ENCODE peak calls at places on chromosomes 7 and 10, in eight cellular contexts. T is heart left ventricle, J is tibial nerve, Z is Peyer's patch, F is GM12892, S is stomach, B is H1, H is endothelial cell of umbilical vein. L is an unnamed sample.

GRCh38 chr10:46268076-46268881 is 18.5 kb upstream of the ANTXRL start:
- DNase-seq in B (no peak), H (no peak), S (peak; percentile 24), J (no peak), T (peak; percentile 12), Z (peak; percentile 94), F (no peak), L (no peak)

GRCh38 chr10:7475954-7476353 is 65.1 kb upstream of the SFMBT2 start:
- DNase-seq in J (no peak), Z (no peak), T (no peak), S (no peak), F (no peak), B (no peak), H (no peak), L (no peak)

GRCh38 chr7:77940647-77941046 is 142.1 kb downstream of the PHTF2 start:
- DNase-seq in F (no peak), B (no peak), H (peak; percentile 47), S (no peak), T (no peak), Z (no peak), J (peak; percentile 27), L (peak; percentile 46)

GRCh38 chr7:150948791-150949251 is 29.3 kb downstream of the KCNH2 start:
- DNase-seq in J (no peak), T (peak; percentile 13), H (no peak), F (no peak), B (no peak), Z (no peak), S (no peak), L (no peak)

GRCh38 chr7:106060394-106060920 is 51.7 kb downstream of the SYPL1 start:
- DNase-seq in F (no peak), H (no peak), T (no peak), S (no peak), Z (no peak), B (no peak), J (no peak), L (no peak)

GRCh38 chr10:14010083-14010551 is 320.6 kb downstream of the FRMD4A start:
- DNase-seq in F (no peak), H (peak; percentile 63), S (no peak), B (no peak), T (peak; percentile 32), J (no peak), Z (no peak), L (no peak)

GRCh38 chr10:47137311-47137851 is 162.6 kb upstream of the GDF10 start:
- DNase-seq in J (no peak), H (no peak), F (no peak), B (no peak), Z (no peak), T (no peak), S (no peak), L (no peak)

GRCh38 chr7:40586197-40586596 is 451.4 kb downstream of the SUGCT start:
- DNase-seq in F (no peak), H (peak; percentile 31), T (no peak), S (no peak), J (no peak), Z (no peak), B (no peak), L (no peak)

GRCh38 chr10:30313579-30314376 is 35.3 kb downstream of the MTPAP start:
- DNase-seq in J (no peak), B (no peak), H (no peak), Z (no peak), S (no peak), T (no peak), F (no peak), L (no peak)

GRCh38 chr7:22082886-22083710 is 137.4 kb upstream of the CDCA7L start:
- DNase-seq in J (peak; percentile 92), S (peak; percentile 88), B (peak; percentile 100), H (peak; percentile 86), F (peak; percentile 75), Z (peak; percentile 82), T (peak; percentile 90), L (peak; percentile 64)
- TF ChIP-seq POLR2A in J (no peak), S (no peak), B (no peak), H (peak; percentile 69), F (no peak), Z (no peak), T (no peak), L (no peak)

GRCh38 chr7:116953372-116953726 is at the start of gene ST7:
- DNase-seq in F (peak; percentile 31), J (peak; percentile 43), Z (peak; percentile 48), H (peak; percentile 73), S (peak; percentile 63), B (peak; percentile 73), T (no peak), L (peak; percentile 92)

GRCh38 chr7:116952640-116953371 is 495 bp upstream of the ST7 start:
- DNase-seq in S (peak; percentile 73), H (peak; percentile 71), F (no peak), Z (peak; percentile 61), J (peak; percentile 56), T (peak; percentile 59), B (peak; percentile 67), L (peak; percentile 82)

GRCh38 chr7:116950889-116951351 is 2.4 kb upstream of the ST7 start:
- DNase-seq in B (no peak), Z (no peak), S (no peak), H (no peak), F (no peak), T (no peak), J (no peak), L (peak; percentile 75)

GRCh38 chr7:116949941-116950801 is 3.1 kb upstream of the ST7 start:
- DNase-seq in S (no peak), B (no peak), F (no peak), T (no peak), H (no peak), J (no peak), Z (no peak), L (peak; percentile 89)

DNA sequence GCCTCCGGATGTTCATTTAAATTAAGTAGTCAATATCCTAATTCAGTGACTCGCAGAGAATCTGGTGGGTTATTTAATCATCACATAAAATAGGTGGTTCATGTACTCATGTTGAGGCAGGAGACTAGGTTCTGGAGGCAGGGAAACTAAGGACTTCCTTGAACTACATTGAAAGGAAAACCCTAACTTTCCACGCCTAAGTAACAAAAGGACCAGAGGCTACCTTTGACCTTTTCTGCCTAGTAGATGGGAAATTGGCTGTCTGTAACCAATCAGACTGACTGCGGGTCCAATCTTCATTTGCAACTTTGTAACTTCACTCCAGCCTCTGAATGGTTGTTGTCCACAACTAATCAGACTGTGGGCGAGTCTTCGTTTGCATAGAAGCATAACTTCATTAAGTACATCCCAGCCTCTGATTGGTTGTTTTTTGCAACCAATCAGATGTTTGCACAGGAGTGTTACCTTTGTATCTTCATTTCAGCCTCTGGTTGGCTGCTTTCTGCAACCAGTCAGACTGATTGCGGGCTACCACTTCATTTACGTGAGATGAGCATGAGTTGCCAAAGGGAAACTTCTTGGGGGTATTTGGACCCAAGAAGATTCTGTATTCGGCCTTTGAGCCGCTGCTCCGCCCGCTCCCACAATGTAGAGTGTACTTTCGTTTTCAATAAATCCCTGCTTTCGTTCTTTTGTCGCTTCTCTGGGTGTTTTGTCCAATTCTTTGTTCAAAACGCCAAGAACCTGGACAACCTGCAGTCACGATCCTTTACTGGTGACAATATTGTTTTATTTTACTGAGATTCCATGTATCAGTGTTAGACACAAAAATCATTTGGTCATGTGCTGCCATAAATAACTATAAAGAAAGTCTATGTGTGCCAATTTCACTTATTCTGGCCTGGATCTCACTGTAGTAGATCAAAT is 1.7 kb upstream of the ST7 start:
- DNase-seq in J (no peak), T (no peak), H (no peak), S (no peak), B (no peak), Z (no peak), F (no peak), L (peak; percentile 56)
- TF ChIP-seq POLR2A in J (no peak), T (no peak), H (no peak), S (no peak), B (no peak), Z (no peak), F (no peak), L (no peak)

GRCh38 chr10:96587255-96588059 is 645 bp upstream of the TM9SF3 start:
- DNase-seq in S (peak; percentile 66), Z (peak; percentile 53), B (no peak), J (peak; percentile 53), H (peak; percentile 83), F (no peak), T (no peak), L (peak; percentile 89)

GRCh38 chr10:96585726-96586418 is 940 bp downstream of the TM9SF3 start:
- DNase-seq in S (no peak), Z (no peak), B (no peak), H (peak; percentile 41), J (no peak), T (no peak), F (no peak), L (peak; percentile 70)

GRCh38 chr10:96588601-96589419 is 2.0 kb upstream of the TM9SF3 start:
- DNase-seq in H (no peak), S (no peak), T (no peak), F (no peak), Z (no peak), B (no peak), J (no peak), L (no peak)

GRCh38 chr10:96586419-96587254 is at the start of gene TM9SF3:
- DNase-seq in F (peak; percentile 75), B (peak; percentile 86), S (peak; percentile 95), Z (peak; percentile 91), T (peak; percentile 95), J (peak; percentile 89), H (peak; percentile 84), L (peak; percentile 94)

DNA sequence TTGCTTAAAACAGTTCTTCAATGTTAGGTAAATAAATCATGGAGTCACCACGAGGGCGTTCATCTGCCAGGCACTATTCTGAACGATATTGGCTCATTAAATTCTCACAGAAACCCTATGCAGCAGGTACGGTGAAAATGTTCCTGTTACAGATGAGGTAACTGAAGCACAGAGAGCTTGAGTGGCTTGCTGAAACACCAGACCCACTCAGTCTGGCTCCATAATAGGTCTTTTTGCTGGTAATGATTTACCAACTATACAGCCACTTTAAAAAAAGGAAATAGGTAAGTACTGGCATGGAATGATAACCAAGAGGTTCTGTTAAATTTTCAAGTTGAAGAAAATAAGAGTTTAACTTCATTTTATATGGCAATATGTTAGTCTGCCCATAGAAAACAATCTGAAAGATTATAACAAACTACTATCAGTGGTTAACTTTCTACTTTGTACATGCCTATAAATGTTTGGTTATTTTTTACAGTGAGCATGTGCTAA is 1.3 kb upstream of the TM9SF3 start:
- DNase-seq in J (no peak), T (no peak), S (no peak), Z (no peak), F (no peak), H (no peak), B (no peak), L (no peak)
- TF ChIP-seq POLR2A in J (no peak), T (no peak), S (no peak), Z (no peak), F (no peak), H (no peak), B (no peak), L (no peak)

DNA sequence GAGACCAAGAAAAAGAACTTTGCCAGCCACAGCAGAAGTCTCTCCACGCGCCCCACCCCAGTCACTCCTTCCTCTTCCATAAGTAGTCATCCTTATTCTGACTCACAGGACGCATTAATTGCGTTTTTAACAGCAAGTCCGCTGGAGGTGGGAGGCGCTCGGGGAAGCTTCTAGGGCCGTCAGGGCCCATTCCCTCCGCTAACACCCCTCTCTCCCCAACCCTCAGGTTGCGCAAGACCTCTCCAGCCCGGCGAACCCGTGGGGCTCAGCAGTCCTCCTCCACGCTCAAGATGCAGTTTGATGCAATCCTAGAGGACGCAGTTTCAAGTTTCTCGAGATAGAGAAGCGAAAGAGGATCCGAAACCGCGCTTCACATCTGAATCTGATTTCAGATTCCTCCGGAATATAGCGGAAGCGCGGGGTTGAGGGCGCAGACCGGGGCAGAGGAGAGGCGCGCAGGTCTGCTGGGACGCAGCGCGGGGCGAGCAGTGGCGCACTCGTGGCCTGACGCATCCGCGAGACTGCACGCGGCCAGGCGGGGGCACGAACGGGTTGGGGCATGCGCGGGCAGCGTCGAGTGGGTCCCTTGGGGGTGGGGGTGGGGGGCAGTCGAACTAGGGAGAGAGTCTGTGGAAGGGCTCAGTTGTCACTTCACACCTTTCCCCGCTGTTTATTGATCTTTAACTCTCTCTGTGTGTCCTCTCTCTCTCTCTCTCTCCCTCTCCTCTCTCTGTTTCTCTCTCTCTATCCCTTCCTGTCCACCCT is 37.8 kb upstream of the PSAP start:
- DNase-seq in B (peak; percentile 75), H (peak; percentile 74), F (peak; percentile 76), J (peak; percentile 87), S (peak; percentile 65), Z (peak; percentile 88), T (peak; percentile 81), L (peak; percentile 85)
- TF ChIP-seq POLR2A in B (no peak), H (no peak), F (peak; percentile 63), J (peak; percentile 70), S (no peak), Z (no peak), T (no peak), L (no peak)